ENCODE peak calls at places on chromosomes 5 and 9, in ten cellular contexts. X is brain microvascular endothelial cell, J is heart left ventricle, A is uterus, F is skeletal muscle cell, P is AG04450, L is NB4, D is esophagus squamous epithelium, M is neuronal stem cell, S is heart right ventricle. C is an unnamed sample.

GRCh38 chr9:29212590-29213373 is 1639.5 kb upstream of the C9orf72 start:
- DNase-seq in A (peak; percentile 35), L (no peak), M (peak; percentile 24), P (no peak), S (no peak), F (no peak), X (no peak), J (no peak), D (no peak), C (no peak)

GRCh38 chr5:135031146-135031812 is 2.7 kb downstream of the PITX1 start:
- DNase-seq in L (no peak), M (no peak), P (no peak), D (no peak), J (no peak), F (no peak), S (no peak), X (no peak), A (no peak), C (no peak)

GRCh38 chr5:95009812-95010211 is 275.1 kb downstream of the MCTP1 start:
- DNase-seq in S (no peak), P (no peak), F (no peak), D (no peak), J (no peak), L (no peak), X (no peak), A (no peak), M (no peak), C (no peak)

GRCh38 chr5:32029291-32029690 is 144.8 kb downstream of the GOLPH3 start:
- DNase-seq in F (no peak), M (no peak), A (no peak), D (no peak), P (no peak), L (peak; percentile 54), J (no peak), X (no peak), S (no peak), C (no peak)

GRCh38 chr5:1345876-1346626 is 1.2 kb upstream of the CLPTM1L start:
- DNase-seq in M (no peak), S (no peak), A (no peak), P (no peak), X (no peak), F (no peak), J (no peak), D (no peak), L (no peak), C (no peak)

GRCh38 chr9:127874301-127875216 is 2.9 kb downstream of the AK1 start:
- DNase-seq in P (no peak), X (no peak), M (no peak), L (no peak), S (no peak), J (no peak), F (no peak), A (peak; percentile 49), D (no peak), C (no peak)

GRCh38 chr5:66742083-66742895 is 146.1 kb downstream of the MAST4 start:
- DNase-seq in S (peak; percentile 37), D (no peak), A (no peak), L (peak; percentile 39), J (peak; percentile 25), F (no peak), X (peak; percentile 3), P (no peak), M (no peak), C (no peak)

GRCh38 chr5:112417931-112418358 is 1.1 kb downstream of the EPB41L4A start:
- DNase-seq in S (peak; percentile 61), A (peak; percentile 21), J (peak; percentile 71), D (no peak), L (no peak), F (no peak), P (no peak), M (peak; percentile 23), X (peak; percentile 30), C (no peak)

GRCh38 chr5:87069974-87070608 is 197.6 kb upstream of the RASA1 start:
- DNase-seq in X (peak; percentile 64), A (no peak), P (peak; percentile 36), L (peak; percentile 60), M (no peak), D (no peak), S (no peak), F (peak; percentile 26), J (peak; percentile 19), C (peak; percentile 42)

GRCh38 chr9:88221110-88221509 is 82.8 kb upstream of the SPATA31C2 start:
- DNase-seq in A (no peak), M (no peak), F (no peak), P (no peak), J (no peak), L (no peak), X (no peak), D (no peak), S (no peak), C (no peak)

GRCh38 chr5:120146787-120147186 is 317.3 kb upstream of the PRR16 start:
- DNase-seq in M (no peak), A (no peak), P (no peak), F (no peak), S (no peak), X (no peak), J (no peak), L (no peak), D (no peak), C (no peak)

GRCh38 chr9:101478444-101478843 is 42.9 kb upstream of the ALDOB start:
- DNase-seq in J (no peak), P (no peak), M (no peak), A (no peak), L (no peak), S (no peak), F (no peak), D (no peak), X (no peak), C (no peak)

DNA sequence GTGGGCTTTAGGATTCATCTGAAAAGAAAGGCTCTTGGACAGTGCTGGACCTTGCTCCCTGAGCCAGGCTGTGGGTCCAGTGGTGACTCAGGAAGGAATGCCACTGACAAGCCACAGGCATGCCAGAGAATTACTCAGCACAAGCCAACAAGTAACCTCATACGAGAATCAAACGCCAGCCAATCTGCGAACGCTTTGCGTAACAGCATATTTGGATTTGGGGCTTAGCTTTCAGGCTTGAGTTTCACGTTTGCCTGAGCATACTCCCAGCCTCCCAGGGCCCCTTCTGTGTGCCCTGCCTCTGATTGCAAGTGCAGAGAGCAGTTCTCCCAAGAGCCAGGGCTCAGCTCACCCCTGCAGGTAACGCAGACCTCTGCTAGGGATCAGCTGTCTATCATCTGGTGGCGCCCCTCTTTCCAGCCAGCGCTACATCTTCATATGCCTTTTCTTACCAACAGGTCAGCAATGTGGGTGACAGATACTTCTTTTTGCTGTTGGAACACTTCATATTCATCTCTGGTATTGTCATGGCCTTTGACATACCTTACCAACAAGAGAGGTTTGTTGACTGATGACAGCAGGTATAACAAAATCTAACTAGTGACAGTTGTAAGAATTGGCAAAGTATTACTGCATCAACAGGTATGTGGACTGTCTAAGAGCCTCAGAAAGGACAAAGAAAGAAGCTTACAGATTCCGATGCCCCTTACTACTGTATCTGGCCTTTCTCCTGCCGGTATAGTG is 30.1 kb upstream of the ZSWIM6 start:
- DNase-seq in A (no peak), S (no peak), X (peak; percentile 99), F (peak; percentile 98), J (peak; percentile 50), P (peak; percentile 99), M (no peak), D (no peak), L (no peak), C (peak; percentile 97)
- H3K4me3 ChIP-seq in A (no peak overlapping the region), S (no peak overlapping the region), X (no peak overlapping the region), F (no peak overlapping the region), J (no peak overlapping the region), P (peak overlapping the region; percentile 47), M (no peak overlapping the region), D (peak overlapping the region; percentile 38), L (no peak overlapping the region), C (no peak overlapping the region)

DNA sequence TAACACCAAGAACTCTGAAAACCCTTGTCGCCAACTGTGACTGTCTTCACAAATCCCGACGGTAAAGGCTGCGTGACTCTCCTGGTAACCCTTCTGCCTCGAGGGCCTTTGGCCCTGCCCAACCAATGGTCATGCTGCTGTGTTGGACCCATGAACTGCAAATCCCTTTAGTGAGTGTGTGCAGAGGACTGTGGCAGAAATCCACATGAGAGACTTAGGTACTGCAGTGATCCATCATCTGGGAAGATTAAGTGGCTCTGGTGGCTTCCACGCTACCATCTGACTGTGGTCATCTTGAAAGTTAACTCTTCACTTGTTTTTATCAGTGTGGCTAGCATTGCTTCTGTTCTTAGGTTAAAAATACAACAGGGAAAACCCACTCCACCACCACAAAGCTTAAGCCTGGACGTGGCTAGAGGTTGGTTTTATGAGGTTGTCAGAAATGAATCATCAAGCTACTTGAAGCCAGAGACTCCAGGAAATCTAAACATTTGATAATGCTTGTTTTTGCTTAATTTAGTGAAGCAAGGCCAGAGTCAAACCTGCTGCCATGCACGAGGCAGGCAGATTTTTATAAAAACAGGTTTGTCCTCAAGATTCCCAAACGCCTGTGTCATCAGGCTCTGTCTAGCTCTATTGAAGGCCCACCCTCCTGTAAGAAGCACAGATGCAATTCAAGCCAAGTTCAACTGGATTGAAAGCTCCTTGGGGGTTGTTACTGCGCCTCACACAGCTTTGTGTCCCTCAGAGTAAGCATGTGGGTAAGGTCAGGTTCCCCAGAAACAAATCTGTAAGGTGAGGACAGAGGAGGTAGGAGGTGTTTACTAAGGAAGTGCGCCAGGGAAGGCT is 52.7 kb upstream of the ERCC6L2 start:
- DNase-seq in D (no peak), X (peak; percentile 89), J (no peak), S (no peak), P (peak; percentile 91), L (peak; percentile 64), F (peak; percentile 84), M (no peak), A (no peak), C (peak; percentile 85)
- H3K4me3 ChIP-seq in D (no peak overlapping the region), X (no peak overlapping the region), J (no peak overlapping the region), S (no peak overlapping the region), P (no peak overlapping the region), L (no peak overlapping the region), F (no peak overlapping the region), M (no peak overlapping the region), A (no peak overlapping the region), C (no peak overlapping the region)

GRCh38 chr5:96096724-96097123 is 135.1 kb upstream of the ELL2 start:
- DNase-seq in M (no peak), D (no peak), S (no peak), F (no peak), L (no peak), J (no peak), X (no peak), A (no peak), P (no peak), C (no peak)

GRCh38 chr5:96101358-96102089 is 139.9 kb upstream of the ELL2 start:
- DNase-seq in X (no peak), J (no peak), A (no peak), F (no peak), P (no peak), D (no peak), L (no peak), S (no peak), M (no peak), C (no peak)
- H3K4me3 ChIP-seq in X (no peak overlapping the region), J (no peak overlapping the region), A (no peak overlapping the region), F (no peak overlapping the region), P (no peak overlapping the region), D (no peak overlapping the region), L (no peak overlapping the region), S (no peak overlapping the region), M (no peak overlapping the region), C (no peak overlapping the region)

DNA sequence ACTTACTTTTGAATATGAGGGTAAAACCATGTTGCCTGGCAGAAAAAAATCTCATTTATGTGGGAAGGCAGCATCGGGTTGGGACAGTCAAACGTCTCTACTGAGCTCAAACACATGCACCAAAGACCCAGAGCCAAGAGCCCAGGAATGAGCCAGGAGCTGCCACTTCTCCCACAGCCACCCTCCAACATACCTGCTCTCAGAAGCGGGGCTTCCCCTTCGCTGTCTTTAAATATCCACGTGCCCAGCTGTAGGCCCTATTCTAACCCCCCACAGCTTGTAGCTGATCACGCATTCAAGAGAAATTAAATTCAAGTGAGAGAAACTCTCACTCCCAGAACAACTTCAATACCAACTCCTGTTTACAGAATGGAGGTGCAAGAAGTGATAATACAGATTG is 42.6 kb upstream of the MAP3K1 start:
- DNase-seq in P (no peak), X (no peak), A (no peak), F (no peak), D (no peak), J (no peak), S (no peak), L (no peak), M (no peak), C (no peak)
- H3K4me3 ChIP-seq in P (no peak overlapping the region), X (no peak overlapping the region), A (no peak overlapping the region), F (no peak overlapping the region), D (no peak overlapping the region), J (no peak overlapping the region), S (no peak overlapping the region), L (no peak overlapping the region), M (no peak overlapping the region), C (no peak overlapping the region)

C was measured in AG09309.